ENCODE peak calls at places on chromosomes 11 and 22, in four cellular contexts. X is PC-3, M is IMR-90, Y is HCT116. H is an unnamed sample.

GRCh38 chr22:29797351-29797750 is 30.2 kb downstream of the UQCR10 start:
- DNase-seq in M (no peak), X (no peak), Y (no peak), H (no peak)

GRCh38 chr22:27866136-27867091 is 52.6 kb downstream of the PITPNB start:
- DNase-seq in M (peak; percentile 99), X (peak; percentile 85), Y (no peak), H (peak; percentile 96)

GRCh38 chr22:35656284-35656752 is 8.1 kb downstream of the APOL6 start:
- DNase-seq in Y (no peak), M (no peak), X (no peak), H (peak; percentile 15)

GRCh38 chr11:84524422-84525051 is 1102.6 kb downstream of the DLG2 start:
- DNase-seq in M (peak; percentile 25), X (peak; percentile 57), Y (no peak), H (peak; percentile 16)

GRCh38 chr22:36384766-36385400 is 2.9 kb downstream of the MYH9 start:
- DNase-seq in Y (no peak), M (no peak), X (no peak), H (no peak)

GRCh38 chr11:64378335-64378884 is 19.4 kb downstream of the RPS6KA4 start:
- DNase-seq in M (no peak), X (peak; percentile 41), Y (no peak), H (no peak)

GRCh38 chr11:46308632-46309419 is 31.4 kb downstream of the CREB3L1 start:
- DNase-seq in X (peak; percentile 70), Y (peak; percentile 48), M (peak; percentile 61), H (peak; percentile 46)

GRCh38 chr11:15941206-15941770 is 415.1 kb downstream of the SOX6 start:
- DNase-seq in M (no peak), Y (no peak), X (no peak), H (no peak)

GRCh38 chr11:1344056-1344635 is 34.7 kb upstream of the TOLLIP start:
- DNase-seq in M (no peak), X (no peak), Y (no peak), H (no peak)

GRCh38 chr11:5123802-5124521 is 14.2 kb downstream of the OR52A5 start:
- DNase-seq in M (peak; percentile 76), X (peak; percentile 71), Y (peak; percentile 56), H (peak; percentile 62)

GRCh38 chr11:131504199-131504949 is 134.0 kb downstream of the NTM start:
- DNase-seq in M (no peak), Y (no peak), X (peak; percentile 29), H (peak; percentile 18)

GRCh38 chr11:70141490-70142014 is 61.5 kb upstream of the FADD start:
- DNase-seq in M (no peak), X (no peak), Y (no peak), H (peak; percentile 26)

GRCh38 chr11:84721561-84721961 is 905.6 kb downstream of the DLG2 start:
- DNase-seq in M (no peak), X (no peak), Y (no peak), H (no peak)

GRCh38 chr11:27242591-27242990 is 120.4 kb downstream of the CCDC34 start:
- DNase-seq in X (no peak), M (peak; percentile 46), Y (no peak), H (no peak)

GRCh38 chr11:72579816-72580647 is 94.2 kb downstream of the PDE2A start:
- DNase-seq in Y (no peak), X (no peak), M (no peak), H (no peak)

GRCh38 chr22:41352058-41352457 is 29.7 kb upstream of the TEF start:
- DNase-seq in M (peak; percentile 55), Y (peak; percentile 6), X (peak; percentile 8), H (peak; percentile 61)

GRCh38 chr11:129853508-129854228 is 38.0 kb downstream of the TMEM45B start:
- DNase-seq in M (peak; percentile 49), X (peak; percentile 99), Y (no peak), H (peak; percentile 92)

GRCh38 chr22:25673721-25674120 is 68.3 kb upstream of the MYO18B start:
- DNase-seq in M (no peak), X (no peak), Y (no peak), H (no peak)

GRCh38 chr22:36951746-36952145 is 38.3 kb downstream of the CSF2RB start:
- DNase-seq in M (no peak), X (no peak), Y (no peak), H (no peak)

GRCh38 chr11:104390696-104391095 is 226.7 kb upstream of the PDGFD start:
- DNase-seq in X (peak; percentile 25), Y (no peak), M (peak; percentile 25), H (no peak)

GRCh38 chr11:122793500-122793899 is 44.8 kb upstream of the CRTAM start:
- DNase-seq in M (peak; percentile 21), Y (no peak), X (no peak), H (no peak)

GRCh38 chr11:17734986-17735822 is 623 bp downstream of the KCNC1 start:
- DNase-seq in Y (no peak), X (peak; percentile 56), M (peak; percentile 69), H (peak; percentile 35)

GRCh38 chr11:92393218-92393617 is 168.6 kb downstream of the FAT3 start:
- DNase-seq in X (no peak), Y (no peak), M (no peak), H (no peak)

GRCh38 chr11:129787518-129787917 is 28.1 kb upstream of the TMEM45B start:
- DNase-seq in X (peak; percentile 55), M (no peak), Y (no peak), H (peak; percentile 92)

GRCh38 chr22:23801886-23802377 is 15.2 kb downstream of the SMARCB1 start:
- DNase-seq in Y (no peak), X (no peak), M (no peak), H (no peak)

GRCh38 chr22:23806837-23807236 is 20.1 kb downstream of the SMARCB1 start:
- DNase-seq in Y (no peak), M (no peak), X (no peak), H (no peak)

GRCh38 chr22:23803001-23803819 is 16.4 kb downstream of the SMARCB1 start:
- DNase-seq in Y (no peak), M (no peak), X (no peak), H (no peak)

GRCh38 chr22:23801238-23801821 is 14.6 kb downstream of the SMARCB1 start:
- DNase-seq in Y (no peak), M (no peak), X (no peak), H (no peak)

GRCh38 chr22:23804781-23805291 is 18.1 kb downstream of the SMARCB1 start:
- DNase-seq in Y (no peak), M (no peak), X (no peak), H (no peak)
- H3K4me3 ChIP-seq in Y (no peak overlapping the region), M (no peak overlapping the region), X (no peak overlapping the region), H (no peak overlapping the region)

GRCh38 chr22:44676441-44677298 is 25.3 kb upstream of the PRR5 start:
- DNase-seq in Y (no peak), X (no peak), M (peak; percentile 13), H (no peak)
- TF ChIP-seq CTCF in Y (no peak), X (no peak), M (no peak), H (no peak)

GRCh38 chr11:102151784-102152525 is 41.7 kb downstream of the YAP1 start:
- DNase-seq in M (no peak), X (no peak), Y (no peak), H (no peak)

GRCh38 chr11:102144357-102145342 is 34.4 kb downstream of the YAP1 start:
- DNase-seq in X (peak; percentile 55), Y (no peak), M (peak; percentile 70), H (no peak)

GRCh38 chr11:102147031-102147430 is 36.8 kb downstream of the YAP1 start:
- DNase-seq in Y (no peak), M (peak; percentile 58), X (no peak), H (no peak)

GRCh38 chr11:102147632-102148031 is 37.4 kb downstream of the YAP1 start:
- DNase-seq in M (no peak), Y (no peak), X (no peak), H (no peak)

GRCh38 chr11:102148059-102148458 is 37.8 kb downstream of the YAP1 start:
- DNase-seq in Y (no peak), X (no peak), M (no peak), H (no peak)
- H3K27me3 ChIP-seq in Y (no peaks in the 10 kb centered on the region), X (no peaks in the 10 kb centered on the region), M (no peaks in the 10 kb centered on the region), H (no peaks in the 10 kb centered on the region)

GRCh38 chr11:125293596-125293995 is 129.0 kb downstream of the PKNOX2 start:
- DNase-seq in Y (no peak), M (no peak), X (no peak), H (no peak)
- H3K4me3 ChIP-seq in Y (no peak overlapping the region), M (no peak overlapping the region), X (no peak overlapping the region), H (no peak overlapping the region)

GRCh38 chr11:65743928-65744698 is 23.5 kb upstream of the RNASEH2C start:
- DNase-seq in X (peak; percentile 70), Y (peak; percentile 62), M (no peak), H (no peak)
- TF ChIP-seq CTCF in X (peak; percentile 66), Y (peak; percentile 58), M (peak; percentile 33), H (peak; percentile 17)

GRCh38 chr11:126720539-126721235 is 279.9 kb downstream of the KIRREL3 start:
- DNase-seq in M (no peak), X (no peak), Y (no peak), H (no peak)
- H3K27me3 ChIP-seq in M (no peaks in the 10 kb centered on the region), X (peaks cover 60% of the 10 kb centered on the region), Y (peaks cover 46% of the 10 kb centered on the region), H (no peaks in the 10 kb centered on the region)

DNA sequence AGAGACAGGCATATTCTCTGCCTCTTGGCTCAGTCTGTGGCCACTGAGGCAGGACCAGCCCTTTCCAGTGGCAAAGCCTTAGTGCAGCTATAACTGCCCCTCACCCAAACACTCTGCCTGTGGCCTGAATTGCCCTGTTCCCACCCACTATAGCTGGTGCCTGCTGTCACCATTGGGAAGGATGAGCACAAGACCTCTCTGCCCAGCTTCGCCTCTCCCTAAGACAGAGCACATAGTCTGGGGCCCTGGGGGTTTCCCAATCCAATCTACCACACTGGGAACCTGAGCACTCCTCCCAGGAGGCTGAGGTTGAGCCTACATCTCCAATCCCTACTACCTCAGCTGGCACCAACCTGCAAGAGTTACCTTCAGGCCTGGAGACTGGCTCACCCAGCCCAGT is 670.4 kb downstream of the JRKL start:
- DNase-seq in Y (no peak), X (no peak), M (no peak), H (no peak)
- H3K4me3 ChIP-seq in Y (no peak overlapping the region), X (no peak overlapping the region), M (no peak overlapping the region), H (no peak overlapping the region)

H was measured in bronchial epithelial cell.